ENCODE peak calls at places on chromosomes 12 and 14, in nine cellular contexts. E is DND-41, D is heart left ventricle, X is GM12865, L is PC-9, O is fibroblast of the aortic adventitia, V is lung, R is stomach, N is body of pancreas. Y is an unnamed sample.

GRCh38 chr14:75191100-75191499 is 14.7 kb upstream of the TMED10 start:
- DNase-seq in E (no peak), D (peak), X (no peak), L (no peak), O (no peak), V (no peak), R (peak), N (no peak), Y (no peak)

GRCh38 chr12:47360771-47361388 is 281.1 kb upstream of the AMIGO2 start:
- DNase-seq in E (peak), D (no peak), X (peak), L (no peak), O (no peak), V (no peak), R (no peak), N (no peak), Y (peak)

GRCh38 chr14:63893701-63894458 is 41.1 kb downstream of the SYNE2 start:
- DNase-seq in E (no peak), D (peak), X (no peak), L (no peak), O (peak), V (peak), R (peak), N (peak), Y (peak)

GRCh38 chr14:89340200-89340667 is 76.8 kb downstream of the FOXN3 start:
- DNase-seq in E (no peak), D (no peak), X (no peak), L (no peak), O (peak), V (no peak), R (no peak), N (no peak), Y (peak)

GRCh38 chr14:36418937-36419336 is 98.5 kb upstream of the MBIP start:
- DNase-seq in E (no peak), D (no peak), X (no peak), L (no peak), O (no peak), V (no peak), R (no peak), N (no peak), Y (no peak)

GRCh38 chr14:104602315-104602932 is 2.1 kb downstream of the TMEM179 start:
- DNase-seq in E (no peak), D (no peak), X (no peak), L (no peak), O (no peak), V (no peak), R (no peak), N (no peak), Y (no peak)

GRCh38 chr12:113461666-113462065 is 10.0 kb downstream of the LHX5 start:
- DNase-seq in E (peak), D (no peak), X (peak), L (peak), O (no peak), V (no peak), R (no peak), N (no peak), Y (peak)

GRCh38 chr12:94427520-94428381 is 31.9 kb downstream of the CEP83 start:
- DNase-seq in E (peak), D (peak), X (peak), L (no peak), O (peak), V (peak), R (no peak), N (peak), Y (peak)

GRCh38 chr12:130715150-130715995 is 726 bp downstream of the RIMBP2 start:
- DNase-seq in E (no peak), D (no peak), X (no peak), L (no peak), O (no peak), V (no peak), R (peak), N (peak), Y (no peak)

GRCh38 chr14:90383126-90383730 is 13.6 kb upstream of the CALM1 start:
- DNase-seq in E (peak), D (peak), X (peak), L (peak), O (peak), V (peak), R (peak), N (peak), Y (peak)
- TF ChIP-seq CTCF in E (no peak), D (peak), X (peak), L (no peak), O (no peak), V (peak), R (no peak), N (peak), Y (no peak)

GRCh38 chr14:85934886-85935254 is 404.9 kb downstream of the FLRT2 start:
- DNase-seq in E (no peak), D (no peak), X (peak), L (no peak), O (no peak), V (no peak), R (no peak), N (no peak), Y (no peak)

DNA sequence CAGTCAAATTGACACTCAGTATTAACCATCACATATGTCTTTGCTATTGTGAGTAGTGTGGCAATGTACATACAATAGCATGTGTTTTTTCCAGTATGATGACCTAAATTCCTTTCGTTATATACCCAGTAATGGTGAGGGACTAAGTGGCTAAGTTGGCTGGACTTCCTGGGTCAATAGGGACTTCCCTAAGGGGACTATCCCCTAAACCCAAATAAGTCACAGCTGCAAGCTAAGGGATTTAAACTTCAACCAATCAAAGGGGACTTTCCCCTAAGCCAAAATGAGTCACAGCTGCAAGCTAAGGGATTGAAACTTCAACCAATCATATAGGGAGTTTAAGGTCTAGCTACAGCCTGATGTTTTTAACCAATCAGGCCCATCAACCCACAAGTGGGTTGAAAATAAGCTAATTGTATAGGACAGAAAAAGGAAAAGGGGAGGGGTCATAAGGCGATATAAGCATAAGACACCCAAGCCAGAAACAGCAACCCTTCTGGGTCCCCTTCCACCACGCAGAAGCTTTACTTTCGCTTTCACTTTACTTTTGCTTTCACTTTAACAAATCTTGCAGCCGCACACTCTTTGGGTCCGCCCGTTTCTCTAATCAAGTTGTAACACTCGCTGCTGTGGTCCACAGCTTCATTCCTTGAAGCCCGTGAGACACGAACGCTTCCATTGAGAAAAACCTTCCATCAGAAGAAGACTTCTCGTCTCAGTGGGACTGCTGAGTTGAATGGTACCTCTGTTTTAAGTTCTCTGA is 404.4 kb downstream of the FLRT2 start:
- DNase-seq in E (peak), D (no peak), X (peak), L (peak), O (peak), V (no peak), R (peak), N (peak), Y (no peak)
- H3K4me3 ChIP-seq in E (peak), D (peak), X (peak), L (peak), O (peak), V (no peak), R (peak), N (no peak), Y (peak)

DNA sequence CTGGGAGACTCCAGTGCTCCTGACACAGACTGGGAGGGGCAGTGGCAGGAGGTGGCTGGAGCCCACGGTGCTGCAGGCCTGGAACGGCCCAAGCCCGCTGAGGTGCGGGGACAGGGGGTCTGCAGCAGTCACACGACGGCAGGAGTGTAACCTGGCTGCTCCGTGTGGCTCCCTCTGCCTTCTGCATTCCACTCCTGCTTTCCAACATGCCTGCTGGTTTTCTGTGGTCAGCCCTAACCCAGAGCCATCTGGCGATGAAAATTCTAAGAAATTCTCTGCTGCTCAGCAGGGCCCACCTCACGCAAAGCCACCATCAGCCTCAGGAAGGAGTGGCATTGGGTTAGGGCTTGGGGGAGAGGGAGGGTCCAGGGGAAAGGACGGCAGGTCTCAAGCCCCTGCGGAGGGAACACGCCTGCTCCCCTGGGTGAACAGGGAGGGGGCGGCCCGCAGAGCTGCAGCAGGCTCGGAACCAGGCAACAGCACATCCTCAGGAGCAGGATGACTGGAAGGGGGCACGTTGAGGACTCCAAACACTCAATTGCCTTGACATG is 5.0 kb upstream of the FBRSL1 start:
- DNase-seq in E (no peak), D (peak), X (no peak), L (no peak), O (no peak), V (no peak), R (no peak), N (no peak), Y (no peak)
- TF ChIP-seq CTCF in E (no peak), D (no peak), X (no peak), L (no peak), O (no peak), V (no peak), R (no peak), N (no peak), Y (no peak)

GRCh38 chr12:108573310-108573709 is 10.9 kb downstream of the ISCU start:
- DNase-seq in E (no peak), D (no peak), X (peak), L (no peak), O (no peak), V (no peak), R (no peak), N (no peak), Y (no peak)
- H3K4me3 ChIP-seq in E (no peak), D (no peak), X (no peak), L (no peak), O (no peak), V (no peak), R (no peak), N (no peak), Y (no peak)

GRCh38 chr14:61269321-61270083 is 11.6 kb downstream of the TMEM30B start:
- DNase-seq in E (peak), D (peak), X (peak), L (peak), O (peak), V (peak), R (peak), N (peak), Y (peak)
- TF ChIP-seq CTCF in E (peak), D (peak), X (peak), L (peak), O (peak), V (peak), R (peak), N (peak), Y (peak)

Y was measured in fibroblast of pulmonary artery.